ENCODE peak calls at places on chromosomes 5 and 9, in four cellular contexts. L, R, I and T are unnamed samples.

GRCh38 chr9:129437626-129438323 is 183.1 kb downstream of the C9orf50 start:
- DNase-seq in R (no peak), I (no peak), L (no peak), T (no peak)

GRCh38 chr5:126948011-126948355 is 82.4 kb downstream of the MARCHF3 start:
- DNase-seq in L (no peak), R (no peak), I (no peak), T (no peak)

GRCh38 chr5:54630738-54631369 is 113.3 kb downstream of the SNX18 start:
- DNase-seq in R (no peak), I (no peak), L (no peak), T (no peak)

GRCh38 chr9:117672397-117672796 is 31.8 kb upstream of the TLR4 start:
- DNase-seq in L (peak), I (no peak), R (no peak), T (no peak)

GRCh38 chr5:43569236-43569635 is 12.4 kb upstream of the PAIP1 start:
- DNase-seq in I (no peak), L (no peak), R (no peak), T (no peak)

GRCh38 chr9:29213374-29214161 is 1640.3 kb upstream of the C9orf72 start:
- DNase-seq in I (peak), L (no peak), R (no peak), T (peak)

GRCh38 chr5:141877478-141878185 is 578 bp downstream of the PCDH1 start:
- DNase-seq in I (no peak), L (peak), R (no peak), T (peak)

GRCh38 chr9:98791147-98792095 is 4.9 kb downstream of the ANKS6 start:
- DNase-seq in R (peak), L (peak), I (peak), T (peak)

GRCh38 chr9:69900406-69900805 is 79.8 kb downstream of the CFAP95 start:
- DNase-seq in L (no peak), R (no peak), I (no peak), T (no peak)

GRCh38 chr5:14164764-14165163 is 21.6 kb downstream of the TRIO start:
- DNase-seq in I (no peak), R (no peak), L (no peak), T (no peak)

GRCh38 chr5:98096155-98096554 is 677.3 kb upstream of the RGMB start:
- DNase-seq in I (no peak), L (peak), R (no peak), T (no peak)

GRCh38 chr9:4828776-4829175 is 36.0 kb downstream of the RCL1 start:
- DNase-seq in I (no peak), L (peak), R (no peak), T (no peak)

GRCh38 chr5:1217596-1218206 is 7.5 kb upstream of the SLC6A18 start:
- DNase-seq in R (no peak), L (no peak), I (no peak), T (no peak)

GRCh38 chr5:170076211-170076610 is 29.5 kb upstream of the FOXI1 start:
- DNase-seq in I (no peak), L (no peak), R (no peak), T (no peak)

GRCh38 chr5:159780246-159780645 is 136.0 kb upstream of the ADRA1B start:
- DNase-seq in R (no peak), I (no peak), L (no peak), T (no peak)

GRCh38 chr9:74511333-74511732 is 14.2 kb downstream of the RORB start:
- DNase-seq in I (no peak), L (no peak), R (no peak), T (no peak)

GRCh38 chr5:16749626-16750025 is 132.8 kb upstream of the RETREG1 start:
- DNase-seq in R (no peak), L (no peak), I (no peak), T (no peak)

GRCh38 chr5:90201923-90202322 is 207.6 kb downstream of the CETN3 start:
- DNase-seq in R (no peak), I (no peak), L (no peak), T (no peak)

GRCh38 chr9:591292-591691 is 250.2 kb upstream of the DMRT1 start:
- DNase-seq in I (no peak), L (no peak), R (no peak), T (no peak)

GRCh38 chr5:14364096-14364495 is 217.5 kb upstream of the OTULINL start:
- DNase-seq in L (no peak), R (peak), I (no peak), T (peak)

GRCh38 chr5:83715316-83716060 is 5.2 kb downstream of the HAPLN1 start:
- DNase-seq in R (no peak), L (no peak), I (no peak), T (no peak)

GRCh38 chr5:150645070-150645700 is 4.7 kb downstream of the SYNPO start:
- DNase-seq in R (no peak), I (no peak), L (peak), T (no peak)

GRCh38 chr5:38555354-38556114 is 912 bp downstream of the LIFR start:
- DNase-seq in I (no peak), R (no peak), L (no peak), T (no peak)

GRCh38 chr5:86880785-86881492 is 263.2 kb downstream of the COX7C start:
- DNase-seq in R (peak), I (peak), L (peak), T (peak)

GRCh38 chr5:51691538-51691937 is 308.3 kb downstream of the ISL1 start:
- DNase-seq in I (no peak), R (no peak), L (no peak), T (no peak)

GRCh38 chr5:81495286-81495685 is 101.4 kb upstream of the ACOT12 start:
- DNase-seq in R (no peak), L (no peak), I (no peak), T (no peak)

GRCh38 chr5:50751064-50751657 is 84.7 kb downstream of the PARP8 start:
- DNase-seq in I (no peak), L (peak), R (peak), T (peak)

GRCh38 chr9:122810306-122810946 is 10.5 kb downstream of the OR1K1 start:
- DNase-seq in L (peak), I (peak), R (peak), T (peak)

GRCh38 chr5:65128226-65128625 is 353.5 kb downstream of the ADAMTS6 start:
- DNase-seq in L (peak), I (no peak), R (no peak), T (no peak)

GRCh38 chr5:151447174-151448037 is at the start of gene SLC36A1:
- DNase-seq in L (peak), I (peak), R (peak), T (peak)

GRCh38 chr5:108238936-108239887 is 142.7 kb downstream of the FBXL17 start:
- DNase-seq in I (no peak), R (no peak), L (no peak), T (no peak)

GRCh38 chr5:139698461-139699146 is 50.5 kb downstream of the CXXC5 start:
- DNase-seq in R (peak), L (peak), I (peak), T (no peak)

GRCh38 chr5:179414459-179415215 is 69.4 kb upstream of the ADAMTS2 start:
- DNase-seq in R (no peak), L (no peak), I (no peak), T (no peak)

GRCh38 chr9:69655065-69655464 is 17.1 kb downstream of the APBA1 start:
- DNase-seq in L (no peak), I (no peak), R (peak), T (no peak)

GRCh38 chr5:14102666-14103065 is 40.5 kb upstream of the TRIO start:
- DNase-seq in R (no peak), L (no peak), I (no peak), T (no peak)

GRCh38 chr9:84886866-84887265 is 217.3 kb downstream of the NTRK2 start:
- DNase-seq in L (no peak), R (no peak), I (no peak), T (no peak)

GRCh38 chr9:69975681-69976080 is 68.0 kb upstream of the MAMDC2 start:
- DNase-seq in L (no peak), R (no peak), I (no peak), T (no peak)